ENCODE peak calls at places on chromosomes 1 and 21, in five cellular contexts. Y, G, S, P and U are unnamed samples.
A peak's percentile ranks its signal among the peaks of the same experiment; 100 is the strongest.

GRCh38 chr1:172609528-172609927 is 49.4 kb upstream of the FASLG start:
- DNase-seq in P (peak; percentile 35), G (no peak), S (no peak), Y (no peak), U (no peak)

GRCh38 chr1:151060241-151061011 is at the start of gene MLLT11:
- DNase-seq in S (peak; percentile 79), Y (peak; percentile 92), G (no peak), P (no peak), U (peak; percentile 97)

GRCh38 chr1:3905953-3906671 is 6.0 kb upstream of the C1orf174 start:
- DNase-seq in S (no peak), P (no peak), Y (no peak), G (no peak), U (no peak)

GRCh38 chr1:41382531-41383090 is 21.4 kb downstream of the FOXO6 start:
- DNase-seq in Y (no peak), S (peak; percentile 42), P (no peak), G (no peak), U (no peak)

GRCh38 chr1:183223467-183223866 is 37.4 kb downstream of the LAMC2 start:
- DNase-seq in G (no peak), P (no peak), Y (no peak), S (no peak), U (no peak)

GRCh38 chr1:193325042-193325441 is 138.6 kb upstream of the B3GALT2 start:
- DNase-seq in P (no peak), Y (no peak), S (no peak), G (no peak), U (no peak)

GRCh38 chr1:155063550-155064108 is at the start of gene EFNA4:
- DNase-seq in S (peak; percentile 93), Y (peak; percentile 86), G (no peak), P (peak; percentile 86), U (peak; percentile 98)

GRCh38 chr1:173996995-173997394 is 25.2 kb downstream of the RC3H1 start:
- DNase-seq in G (no peak), P (no peak), Y (no peak), S (no peak), U (no peak)

GRCh38 chr1:236844499-236845271 is 49.6 kb downstream of the MTR start:
- DNase-seq in P (no peak), Y (peak; percentile 35), G (no peak), S (no peak), U (no peak)

GRCh38 chr1:196409586-196409985 is 198.7 kb downstream of the KCNT2 start:
- DNase-seq in S (no peak), G (no peak), P (no peak), Y (no peak), U (no peak)

GRCh38 chr1:181099152-181100014 is 10.9 kb downstream of the IER5 start:
- DNase-seq in Y (no peak), P (no peak), G (no peak), S (no peak), U (peak; percentile 25)

GRCh38 chr1:72229893-72230292 is 52.4 kb downstream of the NEGR1 start:
- DNase-seq in G (no peak), S (no peak), Y (no peak), P (no peak), U (no peak)

GRCh38 chr1:87167855-87168630 is 160.6 kb upstream of the LMO4 start:
- DNase-seq in P (no peak), S (no peak), Y (no peak), G (no peak), U (no peak)

GRCh38 chr1:190858140-190858539 is 380.5 kb upstream of the BRINP3 start:
- DNase-seq in Y (no peak), S (no peak), G (no peak), P (no peak), U (no peak)

GRCh38 chr1:53621144-53621543 is 117.8 kb downstream of the GLIS1 start:
- DNase-seq in S (no peak), P (no peak), G (no peak), Y (no peak), U (no peak)

GRCh38 chr1:203781962-203782361 is 13.5 kb upstream of the ZBED6 start:
- DNase-seq in Y (no peak), S (no peak), G (no peak), P (no peak), U (no peak)

GRCh38 chr1:196558424-196558823 is 49.8 kb downstream of the KCNT2 start:
- DNase-seq in P (no peak), S (no peak), G (peak; percentile 20), Y (no peak), U (no peak)

GRCh38 chr1:89894210-89894668 is 73.4 kb downstream of the LRRC8D start:
- DNase-seq in G (no peak), S (no peak), P (no peak), Y (no peak), U (no peak)

GRCh38 chr1:116476321-116476720 is 94.5 kb downstream of the CD58 start:
- DNase-seq in S (no peak), Y (no peak), P (no peak), G (no peak), U (no peak)

GRCh38 chr1:156550346-156550745 is 22.0 kb downstream of the IQGAP3 start:
- DNase-seq in Y (no peak), P (no peak), S (no peak), G (no peak), U (no peak)

GRCh38 chr1:173015629-173016028 is 35.1 kb downstream of the TNFSF18 start:
- DNase-seq in Y (no peak), P (no peak), S (no peak), G (no peak), U (no peak)

GRCh38 chr1:89910780-89911179 is 84.1 kb upstream of the ZNF326 start:
- DNase-seq in S (no peak), P (no peak), Y (no peak), G (no peak), U (no peak)

GRCh38 chr1:2134232-2134603 is 60.4 kb downstream of the FAAP20 start:
- DNase-seq in S (no peak), Y (no peak), G (no peak), P (no peak), U (no peak)

GRCh38 chr1:225225681-225226080 is 202.2 kb downstream of the LBR start:
- DNase-seq in Y (no peak), P (no peak), G (no peak), S (no peak), U (no peak)

GRCh38 chr21:44773291-44773932 is 28.2 kb downstream of the UBE2G2 start:
- DNase-seq in G (no peak), Y (peak; percentile 89), P (no peak), S (no peak), U (no peak)

GRCh38 chr1:59766463-59766862 is 48.3 kb upstream of the HOOK1 start:
- DNase-seq in S (no peak), G (no peak), Y (no peak), P (no peak), U (no peak)

GRCh38 chr21:45379901-45380330 is 25.0 kb upstream of the COL18A1 start:
- DNase-seq in S (peak; percentile 5), P (no peak), G (no peak), Y (peak; percentile 4), U (no peak)

GRCh38 chr1:40036574-40036973 is 4.0 kb upstream of the CAP1 start:
- DNase-seq in P (no peak), G (no peak), S (no peak), Y (peak; percentile 41), U (no peak)